ENCODE peak calls at places on chromosomes 5 and 9, in four cellular contexts. R is lower lobe of right lung, D is stomach, K is tibial artery. Z is an unnamed sample. For H3K27me3 and H3K4me1, the result is how much of the 10 kb centered on the place peaks cover.

GRCh38 chr5:95798048-95798447 is 24.5 kb downstream of the GLRX start:
- DNase-seq in K (no peak), R (no peak), D (no peak), Z (no peak)

GRCh38 chr9:32072568-32072967 is 311.9 kb upstream of the ACO1 start:
- DNase-seq in K (no peak), D (no peak), R (no peak), Z (no peak)

GRCh38 chr9:127065592-127065991 is 56.8 kb downstream of the ANGPTL2 start:
- DNase-seq in D (no peak), R (no peak), K (no peak), Z (no peak)

GRCh38 chr9:113622600-113623400 is 159.3 kb downstream of the RGS3 start:
- DNase-seq in D (no peak), K (no peak), R (no peak), Z (peak)

GRCh38 chr5:109063223-109063622 is 315.5 kb downstream of the FER start:
- DNase-seq in K (no peak), R (no peak), D (no peak), Z (no peak)

GRCh38 chr5:173919443-173919842 is 31.3 kb downstream of the CPEB4 start:
- DNase-seq in R (no peak), K (no peak), D (no peak), Z (no peak)

GRCh38 chr9:77224750-77225312 is 47.5 kb downstream of the VPS13A start:
- DNase-seq in K (no peak), R (no peak), D (no peak), Z (no peak)

GRCh38 chr5:173781826-173782670 is 106.1 kb upstream of the CPEB4 start:
- DNase-seq in D (peak), R (peak), K (peak), Z (no peak)

GRCh38 chr9:137021979-137022619 is 5.9 kb downstream of the ABCA2 start:
- DNase-seq in D (peak), R (peak), K (no peak), Z (peak)

GRCh38 chr5:56698463-56699381 is 116.6 kb upstream of the MAP3K1 start:
- DNase-seq in K (no peak), D (peak), R (no peak), Z (peak)

GRCh38 chr5:125463441-125464092 is 717.1 kb upstream of the ZNF608 start:
- DNase-seq in K (no peak), D (no peak), R (no peak), Z (peak)

GRCh38 chr9:93005876-93006275 is 52.6 kb upstream of the SUSD3 start:
- DNase-seq in D (no peak), R (no peak), K (no peak), Z (no peak)

GRCh38 chr5:107428303-107428761 is 242.4 kb downstream of the EFNA5 start:
- DNase-seq in K (no peak), D (no peak), R (no peak), Z (no peak)

GRCh38 chr9:113380869-113381378 is 4.1 kb upstream of the HDHD3 start:
- DNase-seq in K (no peak), R (no peak), D (no peak), Z (no peak)

GRCh38 chr9:131495726-131496292 is 6.9 kb upstream of the POMT1 start:
- DNase-seq in R (no peak), D (no peak), K (no peak), Z (no peak)

GRCh38 chr5:141402553-141403328 is at the start of gene PCDHGA9:
- DNase-seq in D (no peak), R (no peak), K (no peak), Z (peak)

GRCh38 chr9:125538092-125538473 is 168.9 kb downstream of the MAPKAP1 start:
- DNase-seq in K (no peak), R (no peak), D (peak), Z (no peak)

GRCh38 chr5:9156282-9156681 is 389.6 kb downstream of the SEMA5A start:
- DNase-seq in K (peak), R (no peak), D (no peak), Z (peak)

GRCh38 chr9:12785941-12786340 is 11.1 kb downstream of the LURAP1L start:
- DNase-seq in D (no peak), K (no peak), R (no peak), Z (no peak)

GRCh38 chr5:135009736-135010501 is 24.1 kb downstream of the PITX1 start:
- DNase-seq in R (no peak), D (no peak), K (no peak), Z (no peak)

GRCh38 chr5:135012033-135012588 is 21.9 kb downstream of the PITX1 start:
- DNase-seq in R (peak), K (no peak), D (no peak), Z (no peak)

GRCh38 chr5:135008981-135009735 is 24.9 kb downstream of the PITX1 start:
- DNase-seq in D (no peak), K (no peak), R (no peak), Z (no peak)

GRCh38 chr5:135011355-135012032 is 22.5 kb downstream of the PITX1 start:
- DNase-seq in D (peak), K (no peak), R (peak), Z (no peak)

GRCh38 chr5:135010502-135011354 is 23.3 kb downstream of the PITX1 start:
- DNase-seq in K (no peak), D (peak), R (no peak), Z (no peak)
- TF ChIP-seq CTCF in K (no peak), D (no peak), R (no peak), Z (peak)

DNA sequence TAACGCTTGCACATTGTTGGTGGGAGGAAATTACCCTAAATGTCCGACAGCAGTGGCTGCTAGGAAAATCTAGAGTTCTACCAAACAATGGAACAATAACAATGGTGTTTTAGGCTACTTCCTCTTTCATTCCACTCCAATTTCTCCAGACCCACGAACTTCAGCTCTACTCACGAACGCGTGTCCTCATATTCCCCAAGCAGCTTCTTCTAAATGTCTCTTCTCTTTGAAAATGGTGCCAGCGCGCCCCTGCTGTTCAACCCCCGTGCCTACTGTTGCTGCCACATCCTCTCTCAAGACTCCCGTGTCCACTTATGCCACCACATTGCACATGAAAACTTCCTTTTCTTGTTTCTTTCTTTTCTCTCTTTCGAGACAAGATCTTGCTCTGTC is 25.6 kb downstream of the OR2V2 start:
- DNase-seq in K (peak), R (no peak), D (no peak), Z (no peak)
- H3K27me3 ChIP-seq in K (half or more), R (half or more), D (half or more), Z (half or more)

GRCh38 chr9:133822439-133823065 is 84.4 kb upstream of the SARDH start:
- DNase-seq in D (no peak), R (no peak), K (no peak), Z (no peak)
- H3K4me1 ChIP-seq in D (under half), R (under half), K (under half), Z (under half)

GRCh38 chr9:15278290-15278689 is 28.7 kb downstream of the TTC39B start:
- DNase-seq in R (no peak), K (no peak), D (no peak), Z (no peak)

GRCh38 chr9:15278839-15279238 is 28.2 kb downstream of the TTC39B start:
- DNase-seq in K (no peak), R (no peak), D (no peak), Z (no peak)

GRCh38 chr9:15280647-15281046 is 26.4 kb downstream of the TTC39B start:
- DNase-seq in D (no peak), R (no peak), K (no peak), Z (no peak)

GRCh38 chr9:15276328-15276969 is 30.6 kb downstream of the TTC39B start:
- DNase-seq in D (no peak), R (no peak), K (no peak), Z (no peak)

GRCh38 chr9:15277400-15278137 is 29.4 kb downstream of the TTC39B start:
- DNase-seq in K (no peak), R (no peak), D (no peak), Z (no peak)
- TF ChIP-seq CTCF in K (peak), R (peak), D (peak), Z (peak)